ENCODE peak calls at places on chromosomes 6 and 20, in four cellular contexts. G, A, U and K are unnamed samples.
A peak's percentile ranks its signal among the peaks of the same experiment; 100 is the strongest.

GRCh38 chr6:43524483-43524961 is 7.6 kb downstream of the POLR1C start:
- DNase-seq in U (no peak), A (no peak), G (no peak), K (no peak)

GRCh38 chr6:815348-815738 is 122.4 kb upstream of the EXOC2 start:
- DNase-seq in A (no peak), G (no peak), U (no peak), K (no peak)

GRCh38 chr6:144585217-144585814 is 300.2 kb downstream of the UTRN start:
- DNase-seq in A (no peak), G (no peak), U (no peak), K (peak; percentile 41)

GRCh38 chr6:6918216-6918983 is 189.4 kb upstream of the RREB1 start:
- DNase-seq in A (no peak), G (no peak), U (no peak), K (no peak)

GRCh38 chr20:56778765-56779195 is 149.7 kb downstream of the TFAP2C start:
- DNase-seq in G (no peak), A (no peak), U (no peak), K (peak; percentile 26)

GRCh38 chr6:722608-723007 is 29.7 kb upstream of the EXOC2 start:
- DNase-seq in A (no peak), G (no peak), U (no peak), K (no peak)

GRCh38 chr20:61959301-61959700 is 106.4 kb downstream of the TAF4 start:
- DNase-seq in U (no peak), A (no peak), G (no peak), K (no peak)

GRCh38 chr6:90044182-90044832 is 150.0 kb downstream of the GJA10 start:
- DNase-seq in A (no peak), G (no peak), U (no peak), K (no peak)

GRCh38 chr6:125310994-125311649 is 9.4 kb upstream of the HDDC2 start:
- DNase-seq in U (no peak), A (no peak), G (no peak), K (peak; percentile 21)

GRCh38 chr6:124956018-124956417 is 6.2 kb upstream of the RNF217 start:
- DNase-seq in A (no peak), U (no peak), G (no peak), K (no peak)

GRCh38 chr20:39318911-39319310 is 356.8 kb downstream of the DHX35 start:
- DNase-seq in A (no peak), G (no peak), U (no peak), K (no peak)

GRCh38 chr6:125123468-125124249 is 29.9 kb upstream of the TPD52L1 start:
- DNase-seq in A (no peak), G (no peak), U (no peak), K (no peak)

GRCh38 chr6:153858529-153858928 is 180.5 kb upstream of the OPRM1 start:
- DNase-seq in U (no peak), G (no peak), A (no peak), K (no peak)

GRCh38 chr6:167730441-167730840 is 96.3 kb upstream of the AFDN start:
- DNase-seq in G (no peak), U (no peak), A (no peak), K (no peak)

GRCh38 chr6:99790679-99791078 is 184.0 kb downstream of the PRDM13 start:
- DNase-seq in G (no peak), A (no peak), U (no peak), K (no peak)

GRCh38 chr6:56370591-56371198 is 123.3 kb upstream of the COL21A1 start:
- DNase-seq in U (peak; percentile 28), G (no peak), A (no peak), K (no peak)

GRCh38 chr6:166172546-166172945 is 4.9 kb upstream of the TBXT start:
- DNase-seq in U (no peak), A (no peak), G (no peak), K (no peak)
- H3K27me3 ChIP-seq in U (peaks cover 70% of the 10 kb centered on the region), A (peaks cover 11% of the 10 kb centered on the region), G (peaks cover 8% of the 10 kb centered on the region), K (peaks cover 22% of the 10 kb centered on the region)

DNA sequence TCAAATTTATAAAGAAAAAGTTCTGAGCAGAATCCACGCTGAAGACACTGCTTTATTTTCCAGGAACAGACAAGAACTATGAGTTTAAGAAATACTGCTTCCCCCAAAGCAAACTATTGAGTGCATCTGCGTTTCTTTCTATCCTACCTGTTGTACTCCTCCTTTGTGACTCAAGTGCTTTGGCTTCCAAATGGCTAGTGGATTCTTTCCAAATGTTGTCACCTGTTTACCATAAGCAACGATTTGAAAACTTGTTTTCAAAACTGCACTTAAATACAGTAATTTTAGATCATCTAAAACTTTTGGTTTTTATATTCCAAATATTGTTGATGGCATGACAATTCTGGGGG is 9.5 kb downstream of the PXDC1 start:
- DNase-seq in U (no peak), G (no peak), A (no peak), K (no peak)
- H3K4me1 ChIP-seq in U (peaks cover 25% of the 10 kb centered on the region), G (peaks cover 69% of the 10 kb centered on the region), A (peaks cover 97% of the 10 kb centered on the region), K (peaks cover 10% of the 10 kb centered on the region)

GRCh38 chr20:34475979-34476736 is 40.1 kb upstream of the DYNLRB1 start:
- DNase-seq in U (peak; percentile 44), G (peak; percentile 74), A (no peak), K (no peak)
- H3K36me3 ChIP-seq in U (peaks cover 45% of the 10 kb centered on the region), G (peaks cover 54% of the 10 kb centered on the region), A (peaks cover 16% of the 10 kb centered on the region), K (peaks cover 54% of the 10 kb centered on the region)

DNA sequence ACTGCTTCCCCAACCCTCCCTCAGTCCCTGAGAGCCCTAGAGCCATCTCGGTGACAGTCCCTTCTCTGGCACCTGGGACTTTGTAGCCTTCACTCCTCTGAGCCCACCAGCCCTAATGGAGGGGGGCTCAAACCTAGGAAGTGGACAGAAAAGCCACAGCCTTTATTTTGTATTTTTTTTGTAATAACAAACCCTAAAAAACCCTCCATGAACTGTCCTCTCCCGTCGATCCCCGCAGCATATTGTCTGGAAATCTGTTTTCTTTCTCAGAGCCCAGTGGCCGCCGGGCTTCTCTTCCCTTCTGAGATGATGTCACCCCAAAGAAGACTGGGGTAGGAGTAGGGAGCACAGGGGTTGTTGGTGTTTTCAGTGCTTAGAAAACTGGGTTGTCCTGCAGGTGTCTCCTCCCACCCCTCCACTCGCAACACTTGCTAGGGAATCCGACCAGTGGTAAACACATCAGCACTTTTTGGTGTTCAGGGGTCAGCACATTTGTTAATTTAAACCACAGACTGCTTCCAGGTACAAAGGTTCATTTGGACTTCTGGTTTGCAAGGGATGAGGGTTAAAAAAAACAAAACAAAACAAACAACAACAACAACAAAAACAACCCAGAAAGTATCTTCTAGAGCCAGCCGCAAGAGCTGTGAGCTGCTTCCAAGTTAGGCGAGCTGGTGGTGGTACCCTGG is 9.9 kb downstream of the PAX1 start:
- DNase-seq in A (no peak), G (no peak), U (no peak), K (no peak)
- H3K27me3 ChIP-seq in A (no peaks in the 10 kb centered on the region), G (peaks cover 3% of the 10 kb centered on the region), U (peaks cover 86% of the 10 kb centered on the region), K (peaks cover 37% of the 10 kb centered on the region)

GRCh38 chr20:47361268-47361665 is 4.8 kb upstream of the ZMYND8 start:
- DNase-seq in U (no peak), G (no peak), A (no peak), K (no peak)

GRCh38 chr20:47358672-47359532 is 2.4 kb upstream of the ZMYND8 start:
- DNase-seq in U (peak; percentile 88), A (peak; percentile 97), G (peak; percentile 77), K (peak; percentile 74)

GRCh38 chr20:47360207-47360488 is 3.6 kb upstream of the ZMYND8 start:
- DNase-seq in G (no peak), A (no peak), U (peak; percentile 53), K (no peak)

GRCh38 chr20:47359533-47360206 is 3.2 kb upstream of the ZMYND8 start:
- DNase-seq in U (no peak), A (no peak), G (no peak), K (no peak)

GRCh38 chr20:47360489-47361267 is 4.2 kb upstream of the ZMYND8 start:
- DNase-seq in U (peak; percentile 77), G (peak; percentile 93), A (peak; percentile 95), K (peak; percentile 90)
- H3K4me1 ChIP-seq in U (peaks cover 57% of the 10 kb centered on the region), G (peaks cover 64% of the 10 kb centered on the region), A (peaks cover 63% of the 10 kb centered on the region), K (peaks cover 53% of the 10 kb centered on the region)

GRCh38 chr20:25285856-25286798 is 38.2 kb downstream of the PYGB start:
- DNase-seq in G (peak; percentile 34), U (peak; percentile 3), A (no peak), K (no peak)
- H3K36me3 ChIP-seq in G (peaks cover 89% of the 10 kb centered on the region), U (peaks cover 65% of the 10 kb centered on the region), A (peaks cover 82% of the 10 kb centered on the region), K (peaks cover 38% of the 10 kb centered on the region)

DNA sequence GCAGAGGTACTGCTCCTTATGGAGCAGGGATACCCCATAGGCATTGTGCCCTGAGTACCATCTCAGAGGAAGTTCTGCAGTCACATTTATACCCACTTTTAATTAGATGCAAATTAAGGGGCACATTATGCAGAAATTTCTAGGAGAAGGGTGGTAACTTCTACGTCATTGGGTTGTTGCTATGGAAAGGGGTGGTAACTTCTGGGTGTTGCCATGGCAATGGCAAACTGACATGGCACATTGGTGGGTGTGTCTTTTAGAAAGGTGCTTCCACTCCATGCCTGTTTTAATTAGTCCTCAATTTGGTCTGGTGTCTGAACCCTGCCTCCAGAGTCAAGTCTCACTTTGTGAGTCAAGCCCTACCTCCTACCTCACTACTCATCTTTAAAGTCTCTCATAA is 42.0 kb downstream of the RSPO3 start:
- DNase-seq in G (no peak), U (no peak), A (no peak), K (no peak)
- H3K27me3 ChIP-seq in G (no peaks in the 10 kb centered on the region), U (no peaks in the 10 kb centered on the region), A (no peaks in the 10 kb centered on the region), K (no peaks in the 10 kb centered on the region)

GRCh38 chr20:32608664-32609015 is 23.5 kb upstream of the NOL4L start:
- DNase-seq in U (no peak), G (no peak), A (no peak), K (no peak)

GRCh38 chr20:32606790-32607189 is 21.7 kb upstream of the NOL4L start:
- DNase-seq in A (no peak), G (no peak), U (no peak), K (no peak)

GRCh38 chr20:32606107-32606506 is 21.0 kb upstream of the NOL4L start:
- DNase-seq in A (no peak), G (no peak), U (no peak), K (no peak)

GRCh38 chr20:32607727-32608663 is 22.9 kb upstream of the NOL4L start:
- DNase-seq in G (no peak), U (no peak), A (no peak), K (no peak)

GRCh38 chr20:32607324-32607723 is 22.2 kb upstream of the NOL4L start:
- DNase-seq in U (no peak), G (no peak), A (no peak), K (no peak)
- H3K4me1 ChIP-seq in U (no peaks in the 10 kb centered on the region), G (peaks cover 2% of the 10 kb centered on the region), A (no peaks in the 10 kb centered on the region), K (no peaks in the 10 kb centered on the region)